ENCODE peak calls at places on chromosomes 5 and 9, in seven cellular contexts. D is gastrocnemius medialis, P is uterus, U is Peyer's patch, J is esophagus muscularis mucosa, I is left ventricle myocardium inferior, Q is tibial artery. F is an unnamed sample.

GRCh38 chr5:109688647-109688998 is 1.1 kb upstream of the MAN2A1 start:
- DNase-seq in D (no peak), P (no peak), U (no peak), J (no peak), I (no peak), Q (no peak), F (no peak)

GRCh38 chr5:177489119-177489716 is 8.2 kb downstream of the PDLIM7 start:
- DNase-seq in D (no peak), P (no peak), U (peak), J (no peak), I (no peak), Q (no peak), F (peak)

GRCh38 chr5:67537439-67538342 is 341.1 kb upstream of the CD180 start:
- DNase-seq in D (no peak), P (peak), U (no peak), J (no peak), I (no peak), Q (no peak), F (no peak)

GRCh38 chr9:126763130-126763764 is 41.6 kb upstream of the ZBTB43 start:
- DNase-seq in D (no peak), P (no peak), U (no peak), J (no peak), I (no peak), Q (no peak), F (no peak)

GRCh38 chr5:113384787-113385186 is 50.0 kb downstream of the TSSK1B start:
- DNase-seq in D (no peak), P (no peak), U (no peak), J (no peak), I (no peak), Q (no peak), F (no peak)

GRCh38 chr5:76622973-76623596 is at the start of gene F2RL2:
- DNase-seq in D (no peak), P (peak), U (no peak), J (no peak), I (no peak), Q (no peak), F (no peak)

GRCh38 chr5:131417240-131417869 is 153.5 kb downstream of the CDC42SE2 start:
- DNase-seq in D (peak), P (peak), U (peak), J (no peak), I (peak), Q (peak), F (peak)

GRCh38 chr5:54360089-54360488 is 49.7 kb upstream of the ARL15 start:
- DNase-seq in D (no peak), P (no peak), U (no peak), J (no peak), I (no peak), Q (peak), F (no peak)

GRCh38 chr5:103120607-103121200 is 603 bp downstream of the PPIP5K2 start:
- DNase-seq in D (no peak), P (no peak), U (peak), J (no peak), I (no peak), Q (peak), F (peak)

GRCh38 chr9:137023157-137023556 is 4.9 kb downstream of the ABCA2 start:
- DNase-seq in D (no peak), P (no peak), U (no peak), J (no peak), I (no peak), Q (no peak), F (no peak)

GRCh38 chr5:59249160-59249559 is 644.4 kb downstream of the PDE4D start:
- DNase-seq in D (no peak), P (no peak), U (no peak), J (no peak), I (no peak), Q (no peak), F (no peak)

GRCh38 chr5:59249726-59250125 is 643.8 kb downstream of the PDE4D start:
- DNase-seq in D (no peak), P (no peak), U (no peak), J (no peak), I (no peak), Q (no peak), F (no peak)

GRCh38 chr5:59253625-59254024 is 639.9 kb downstream of the PDE4D start:
- DNase-seq in D (no peak), P (no peak), U (no peak), J (no peak), I (no peak), Q (no peak), F (no peak)

GRCh38 chr5:59254055-59254687 is 639.4 kb downstream of the PDE4D start:
- DNase-seq in D (no peak), P (no peak), U (no peak), J (no peak), I (no peak), Q (no peak), F (no peak)

GRCh38 chr5:59251627-59252026 is 641.9 kb downstream of the PDE4D start:
- DNase-seq in D (no peak), P (no peak), U (no peak), J (no peak), I (no peak), Q (no peak), F (no peak)
- H3K4me3 ChIP-seq in D (no peak), P (no peak), U (no peak), J (no peak), I (no peak), Q (no peak), F (no peak)

GRCh38 chr5:178793696-178794095 is 63.2 kb upstream of the ZNF354A start:
- DNase-seq in D (no peak), P (no peak), U (no peak), J (no peak), I (no peak), Q (peak), F (no peak)

GRCh38 chr5:178794433-178794832 is 64.0 kb upstream of the ZNF354A start:
- DNase-seq in D (no peak), P (no peak), U (no peak), J (no peak), I (no peak), Q (no peak), F (no peak)

GRCh38 chr5:178790371-178790770 is 59.9 kb upstream of the ZNF354A start:
- DNase-seq in D (no peak), P (no peak), U (no peak), J (no peak), I (no peak), Q (peak), F (no peak)

GRCh38 chr5:178791976-178792375 is 61.5 kb upstream of the ZNF354A start:
- DNase-seq in D (no peak), P (no peak), U (no peak), J (no peak), I (no peak), Q (peak), F (no peak)

DNA sequence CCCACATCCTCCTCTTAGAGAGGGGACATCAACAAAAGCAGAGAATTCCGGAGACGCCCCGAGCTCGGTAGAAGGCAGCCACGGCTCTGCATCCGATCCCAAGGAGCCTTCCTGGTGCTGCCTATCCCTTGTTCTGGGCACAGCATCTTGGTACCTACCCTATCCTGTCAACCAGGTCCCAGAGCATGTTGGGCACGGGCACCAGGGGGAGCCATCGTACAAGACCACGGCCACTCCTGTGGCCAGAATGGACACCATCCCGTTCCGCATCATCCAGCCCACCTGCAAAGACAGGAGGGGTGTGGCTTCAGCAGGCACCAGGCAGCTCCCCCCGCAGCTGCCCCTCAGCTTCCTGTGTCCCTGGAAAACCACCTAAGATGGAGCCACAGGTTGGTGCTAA is 62.7 kb upstream of the ZNF354A start:
- DNase-seq in D (no peak), P (no peak), U (no peak), J (no peak), I (peak), Q (peak), F (no peak)
- TF ChIP-seq CTCF in D (no peak), P (no peak), U (no peak), J (peak), I (peak), Q (peak), F (no peak)

GRCh38 chr5:179619776-179620175 is 3.7 kb downstream of the HNRNPH1 start:
- DNase-seq in D (no peak), P (no peak), U (no peak), J (no peak), I (no peak), Q (no peak), F (no peak)
- H3K4me3 ChIP-seq in D (peak), P (no peak), U (no peak), J (peak), I (peak), Q (peak), F (no peak)

GRCh38 chr5:147369742-147370374 is 135.0 kb downstream of the STK32A start:
- DNase-seq in D (no peak), P (no peak), U (no peak), J (no peak), I (no peak), Q (no peak), F (no peak)
- TF ChIP-seq CTCF in D (no peak), P (peak), U (no peak), J (peak), I (peak), Q (peak), F (no peak)

GRCh38 chr5:123091988-123092583 is 3.0 kb downstream of the PRDM6 start:
- DNase-seq in D (no peak), P (no peak), U (no peak), J (no peak), I (no peak), Q (no peak), F (no peak)
- H3K4me3 ChIP-seq in D (no peak), P (no peak), U (no peak), J (no peak), I (no peak), Q (peak), F (no peak)

GRCh38 chr9:38017149-38017884 is 51.7 kb downstream of the SHB start:
- DNase-seq in D (peak), P (no peak), U (no peak), J (no peak), I (peak), Q (peak), F (no peak)
- TF ChIP-seq CTCF in D (peak), P (peak), U (no peak), J (peak), I (peak), Q (peak), F (no peak)